ENCODE peak calls at places on chromosome 6, in four cellular contexts. E is esophagus muscularis mucosa, N is stomach, V is tibial nerve. D is an unnamed sample.
A peak's percentile ranks its signal among the peaks of the same experiment; 100 is the strongest.

GRCh38 chr6:143457563-143458359 is 7.2 kb downstream of the PEX3 start:
- DNase-seq in E (no peak), N (no peak), V (no peak), D (no peak)

GRCh38 chr6:52010145-52010544 is 77.3 kb downstream of the PKHD1 start:
- DNase-seq in E (no peak), N (no peak), V (no peak), D (no peak)

GRCh38 chr6:116761779-116762178 is 3.7 kb downstream of the FAM162B start:
- DNase-seq in E (no peak), N (no peak), V (no peak), D (no peak)

GRCh38 chr6:31657406-31658157 is 1.9 kb downstream of the APOM start:
- DNase-seq in E (no peak), N (no peak), V (no peak), D (no peak)

GRCh38 chr6:53986165-53986720 is 125.0 kb upstream of the MLIP start:
- DNase-seq in E (no peak), N (no peak), V (no peak), D (no peak)

GRCh38 chr6:139054001-139054400 is 25.5 kb downstream of the ABRACL start:
- DNase-seq in E (no peak), N (no peak), V (no peak), D (no peak)

GRCh38 chr6:35238843-35239289 is 20.7 kb upstream of the ZNF76 start:
- DNase-seq in E (no peak), N (no peak), V (no peak), D (no peak)

GRCh38 chr6:96211341-96211740 is 195.6 kb downstream of the FUT9 start:
- DNase-seq in E (no peak), N (no peak), V (no peak), D (no peak)

GRCh38 chr6:119022796-119023195 is 55.7 kb downstream of the FAM184A start:
- DNase-seq in E (no peak), N (no peak), V (no peak), D (no peak)

GRCh38 chr6:118501816-118502568 is 46.1 kb upstream of the PLN start:
- DNase-seq in E (no peak), N (no peak), V (no peak), D (no peak)

GRCh38 chr6:13742961-13743735 is 31.5 kb upstream of the RANBP9 start:
- DNase-seq in E (no peak), N (no peak), V (no peak), D (peak; percentile 41)

GRCh38 chr6:161169690-161170089 is 104.2 kb downstream of the AGPAT4 start:
- DNase-seq in E (no peak), N (peak; percentile 40), V (peak; percentile 60), D (peak; percentile 46)

GRCh38 chr6:41039060-41039998 is at the start of gene UNC5CL:
- DNase-seq in E (no peak), N (peak; percentile 78), V (no peak), D (no peak)

GRCh38 chr6:160248538-160248937 is 10.1 kb downstream of the SLC22A2 start:
- DNase-seq in E (no peak), N (no peak), V (no peak), D (no peak)

GRCh38 chr6:109379706-109380105 is 2.6 kb downstream of the CD164 start:
- DNase-seq in E (no peak), N (no peak), V (no peak), D (no peak)

GRCh38 chr6:46022110-46022948 is 6.7 kb upstream of the CLIC5 start:
- DNase-seq in E (peak; percentile 62), N (no peak), V (no peak), D (no peak)

GRCh38 chr6:147080215-147080614 is 124.0 kb upstream of the STXBP5 start:
- DNase-seq in E (no peak), N (no peak), V (no peak), D (no peak)

GRCh38 chr6:42086046-42086664 is 35.8 kb downstream of the TAF8 start:
- DNase-seq in E (no peak), N (peak; percentile 51), V (no peak), D (no peak)

GRCh38 chr6:56048601-56049000 is 173.2 kb upstream of the BMP5 start:
- DNase-seq in E (no peak), N (no peak), V (no peak), D (no peak)

GRCh38 chr6:149560736-149561135 is 5.4 kb upstream of the GINM1 start:
- DNase-seq in E (no peak), N (no peak), V (no peak), D (no peak)

GRCh38 chr6:139181236-139181635 is 46.4 kb downstream of the HECA start:
- DNase-seq in E (no peak), N (no peak), V (no peak), D (no peak)

GRCh38 chr6:33746036-33746600 is 587 bp downstream of the IP6K3 start:
- DNase-seq in E (no peak), N (no peak), V (no peak), D (no peak)

GRCh38 chr6:33744001-33744848 is 2.5 kb downstream of the IP6K3 start:
- DNase-seq in E (no peak), N (peak; percentile 75), V (peak; percentile 49), D (peak; percentile 80)

GRCh38 chr6:33745558-33745957 is 1.1 kb downstream of the IP6K3 start:
- DNase-seq in E (no peak), N (no peak), V (no peak), D (no peak)

GRCh38 chr6:33746651-33747100 is at the start of gene IP6K3:
- DNase-seq in E (no peak), N (no peak), V (no peak), D (no peak)

GRCh38 chr6:33744895-33745546 is 1.7 kb downstream of the IP6K3 start:
- DNase-seq in E (no peak), N (no peak), V (no peak), D (no peak)
- TF ChIP-seq EP300 in E (no peak), N (no peak), V (no peak), D (no peak)

GRCh38 chr6:137903933-137904821 is 37.1 kb downstream of the TNFAIP3 start:
- DNase-seq in E (no peak), N (no peak), V (no peak), D (no peak)
- H3K4me3 ChIP-seq in E (no peak overlapping the region), N (no peak overlapping the region), V (no peak overlapping the region), D (no peak overlapping the region)

GRCh38 chr6:22026160-22026678 is 270.6 kb downstream of the PRL start:
- DNase-seq in E (no peak), N (no peak), V (no peak), D (no peak)

GRCh38 chr6:22024004-22024403 is 272.8 kb downstream of the PRL start:
- DNase-seq in E (no peak), N (no peak), V (no peak), D (no peak)

GRCh38 chr6:22024973-22025467 is 271.8 kb downstream of the PRL start:
- DNase-seq in E (no peak), N (no peak), V (no peak), D (no peak)

GRCh38 chr6:22027226-22027725 is 269.6 kb downstream of the PRL start:
- DNase-seq in E (peak; percentile 66), N (no peak), V (no peak), D (no peak)

DNA sequence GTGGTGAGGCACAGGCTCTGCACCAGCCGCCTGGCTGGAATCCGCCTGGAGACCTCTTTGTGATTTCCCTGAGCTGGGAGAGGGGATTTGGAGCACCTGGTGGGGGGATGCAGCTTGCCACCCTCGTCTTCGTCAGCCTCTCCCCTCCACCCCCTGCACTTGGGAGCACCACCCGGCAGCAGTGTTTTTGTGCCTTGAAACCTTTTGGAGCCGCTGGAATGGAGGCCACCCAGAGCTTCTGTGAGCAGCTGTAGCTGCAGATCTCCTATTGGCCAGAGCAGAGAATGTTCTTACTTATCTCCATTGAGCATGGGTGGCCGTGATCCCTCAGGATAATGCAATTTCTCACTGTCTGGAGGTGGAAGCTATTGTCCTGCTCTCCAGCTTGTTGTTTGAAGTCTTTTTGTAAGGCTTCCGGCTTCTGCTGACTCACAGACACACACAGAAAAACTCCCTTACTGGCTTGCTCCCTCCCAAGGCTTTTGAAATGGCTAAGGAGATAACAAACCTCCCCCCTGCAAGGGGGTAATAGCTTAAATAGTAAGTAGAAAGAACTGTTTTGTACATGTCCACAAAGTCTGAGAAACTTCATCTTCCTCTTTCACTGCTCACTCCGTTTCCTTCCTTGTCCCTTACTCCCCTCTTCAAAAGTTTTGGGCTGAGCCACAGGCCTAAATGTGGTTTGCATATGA is 271.2 kb downstream of the PRL start:
- DNase-seq in E (peak; percentile 87), N (no peak), V (no peak), D (peak; percentile 50)
- TF ChIP-seq EP300 in E (no peak), N (no peak), V (peak; percentile 10), D (no peak)

GRCh38 chr6:10588562-10589428 is 67.6 kb downstream of the GCNT2 start:
- DNase-seq in E (no peak), N (no peak), V (no peak), D (no peak)
- H3K4me3 ChIP-seq in E (peak overlapping the region; percentile 39), N (no peak overlapping the region), V (no peak overlapping the region), D (no peak overlapping the region)

DNA sequence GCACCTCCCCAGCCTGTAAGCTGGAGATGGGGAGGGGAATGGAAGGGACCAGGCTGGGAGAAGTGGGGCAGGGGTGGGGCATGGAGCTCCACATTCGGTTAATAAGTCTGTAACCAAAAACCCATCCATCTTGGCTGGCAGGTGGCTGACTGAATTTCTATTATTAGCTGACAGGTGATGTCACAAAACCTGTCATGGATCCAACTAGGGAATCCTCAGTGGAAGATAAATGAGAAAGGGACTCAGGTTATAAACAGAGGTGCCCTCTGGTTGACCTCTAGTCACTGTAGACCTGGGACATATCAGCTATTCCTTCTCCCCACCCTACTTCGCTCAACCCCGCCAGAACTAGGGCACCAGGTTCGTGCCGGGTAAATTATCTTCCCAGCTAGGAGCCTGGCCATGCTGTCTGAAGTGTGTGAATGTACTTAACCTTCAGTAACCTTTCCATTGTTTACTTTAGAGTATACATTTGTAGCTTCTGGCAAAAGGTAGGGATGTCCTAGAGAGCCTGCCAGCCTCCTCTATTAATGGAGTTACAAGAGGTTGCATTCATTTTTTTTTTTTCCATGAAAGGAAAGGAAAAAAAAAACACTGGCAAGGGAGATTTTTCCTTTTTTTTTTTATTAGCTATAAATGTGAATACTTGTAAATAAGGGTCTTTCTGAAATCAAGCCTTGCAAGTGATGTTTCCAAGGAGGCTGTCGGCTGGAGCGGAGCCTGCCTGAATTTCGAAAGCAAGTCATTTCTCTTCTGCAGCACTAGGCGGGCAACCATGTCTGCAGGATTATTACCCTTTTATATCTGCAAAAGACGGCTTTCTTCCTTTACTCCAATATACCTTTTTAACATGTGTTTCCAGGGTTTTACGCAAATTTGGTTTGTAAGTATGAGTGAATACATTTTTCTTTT is 135.9 kb downstream of the TMEM242 start:
- DNase-seq in E (no peak), N (peak; percentile 62), V (no peak), D (no peak)
- TF ChIP-seq EP300 in E (peak; percentile 16), N (no peak), V (no peak), D (no peak)

GRCh38 chr6:88164061-88164460 is 2.1 kb downstream of the CNR1 start:
- DNase-seq in E (no peak), N (no peak), V (no peak), D (no peak)

GRCh38 chr6:88161921-88162320 is 4.2 kb downstream of the CNR1 start:
- DNase-seq in E (no peak), N (no peak), V (no peak), D (no peak)

GRCh38 chr6:88165877-88166492 is at the start of gene CNR1:
- DNase-seq in E (no peak), N (peak; percentile 52), V (peak; percentile 23), D (no peak)

GRCh38 chr6:88165087-88165876 is 865 bp downstream of the CNR1 start:
- DNase-seq in E (no peak), N (no peak), V (no peak), D (no peak)

DNA sequence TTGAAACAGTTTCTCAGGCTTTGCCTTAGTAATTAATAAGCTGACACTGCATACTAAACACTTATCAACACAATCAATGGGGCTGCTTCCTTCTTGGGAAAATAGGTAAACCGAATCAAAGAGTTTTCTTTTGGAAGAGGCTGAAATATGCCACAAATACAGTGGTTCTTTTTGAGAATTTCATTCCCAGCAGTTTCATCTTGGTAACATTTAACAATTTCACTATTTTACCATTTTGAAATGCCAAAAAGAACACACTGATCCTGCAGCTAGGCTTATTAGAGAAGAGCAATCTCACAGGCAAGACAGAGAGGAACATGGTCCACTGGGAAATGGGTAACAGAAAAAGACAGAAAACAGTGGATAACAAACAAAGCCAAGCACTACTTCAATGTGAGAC is 2.6 kb downstream of the CNR1 start:
- DNase-seq in E (no peak), N (no peak), V (no peak), D (no peak)
- H3K4me3 ChIP-seq in E (peak overlapping the region; percentile 71), N (no peak overlapping the region), V (no peak overlapping the region), D (no peak overlapping the region)

D was measured in ovary.